ENCODE peak calls at places on chromosomes 2 and 18, in six cellular contexts. H, Q, E, Z, C and A are unnamed samples.

GRCh38 chr2:230757476-230757875 is 44.8 kb downstream of the CAB39 start:
- DNase-seq in E (peak; percentile 64), C (no peak), Z (no peak), Q (no peak), H (peak; percentile 92), A (no peak)

GRCh38 chr2:121754851-121755236 is 607 bp upstream of the TSN start:
- DNase-seq in C (no peak), Z (no peak), E (no peak), Q (no peak), H (no peak), A (no peak)

GRCh38 chr18:36296591-36297418 is 708 bp upstream of the FHOD3 start:
- DNase-seq in C (no peak), Z (peak; percentile 41), H (peak; percentile 62), E (peak; percentile 82), Q (peak; percentile 85), A (peak; percentile 88)

GRCh38 chr2:68860111-68860510 is 11.1 kb downstream of the BMP10 start:
- DNase-seq in C (no peak), Z (no peak), E (no peak), Q (no peak), H (no peak), A (peak; percentile 21)

GRCh38 chr18:2036136-2036535 is 535.2 kb downstream of the METTL4 start:
- DNase-seq in C (no peak), E (peak; percentile 19), Q (no peak), H (peak; percentile 31), Z (no peak), A (no peak)

GRCh38 chr2:149743842-149744468 is 156.4 kb upstream of the MMADHC start:
- DNase-seq in C (no peak), Q (no peak), E (peak; percentile 90), Z (peak; percentile 81), H (peak; percentile 73), A (no peak)

GRCh38 chr2:47323009-47323821 is 79.7 kb upstream of the MSH2 start:
- DNase-seq in C (peak; percentile 30), H (peak; percentile 39), Z (peak; percentile 42), Q (peak; percentile 85), E (peak; percentile 78), A (peak; percentile 83)

GRCh38 chr2:130791617-130791939 is 36.2 kb downstream of the AMER3 start:
- DNase-seq in E (no peak), Q (no peak), C (no peak), H (peak; percentile 15), Z (no peak), A (no peak)

GRCh38 chr18:75418293-75418692 is 9.2 kb downstream of the SMIM21 start:
- DNase-seq in Q (no peak), E (no peak), Z (no peak), H (peak; percentile 62), C (no peak), A (no peak)

GRCh38 chr2:152054593-152054992 is 44.3 kb downstream of the CACNB4 start:
- DNase-seq in E (peak; percentile 92), Q (no peak), H (peak; percentile 69), Z (peak; percentile 51), C (no peak), A (no peak)

GRCh38 chr2:16624419-16624745 is 41.3 kb downstream of the CYRIA start:
- DNase-seq in H (no peak), C (no peak), E (no peak), Z (no peak), Q (no peak), A (no peak)

GRCh38 chr2:98459776-98460175 is 15.1 kb downstream of the INPP4A start:
- DNase-seq in E (no peak), H (no peak), C (no peak), Z (no peak), Q (no peak), A (no peak)

GRCh38 chr2:146129231-146129630 is 1609.3 kb upstream of the ZEB2 start:
- DNase-seq in H (no peak), C (no peak), Z (no peak), E (no peak), Q (no peak), A (no peak)

GRCh38 chr2:166560022-166560421 is 66.0 kb upstream of the SCN7A start:
- DNase-seq in E (no peak), H (peak; percentile 21), Z (no peak), C (no peak), Q (no peak), A (no peak)

GRCh38 chr2:10810175-10811161 is 2.1 kb downstream of the PDIA6 start:
- DNase-seq in Q (no peak), C (no peak), H (peak; percentile 28), E (peak; percentile 24), Z (no peak), A (no peak)

GRCh38 chr2:60312618-60313017 is 240.8 kb downstream of the BCL11A start:
- DNase-seq in C (no peak), H (no peak), Z (no peak), E (no peak), Q (no peak), A (no peak)

GRCh38 chr18:44887227-44887631 is 206.5 kb downstream of the SETBP1 start:
- DNase-seq in C (peak; percentile 25), Z (no peak), Q (no peak), H (peak; percentile 88), E (peak; percentile 61), A (no peak)

GRCh38 chr18:11245889-11246288 is 96.5 kb upstream of the PIEZO2 start:
- DNase-seq in C (no peak), Z (no peak), H (no peak), Q (no peak), E (peak; percentile 10), A (no peak)

GRCh38 chr18:56559044-56559443 is 79.3 kb downstream of the TXNL1 start:
- DNase-seq in E (no peak), H (no peak), C (no peak), Z (no peak), Q (no peak), A (no peak)

GRCh38 chr2:239521518-239521815 is 120.6 kb upstream of the HDAC4 start:
- DNase-seq in Q (no peak), E (no peak), C (no peak), H (no peak), Z (no peak), A (no peak)

GRCh38 chr2:1219901-1220691 is 193.2 kb upstream of the TPO start:
- DNase-seq in Q (no peak), Z (peak; percentile 5), E (no peak), H (no peak), C (no peak), A (no peak)

GRCh38 chr18:79064228-79064627 is 5.0 kb upstream of the ATP9B start:
- DNase-seq in E (no peak), H (no peak), Z (no peak), Q (no peak), C (no peak), A (no peak)

GRCh38 chr2:167271941-167272340 is 383.7 kb downstream of the XIRP2 start:
- DNase-seq in H (peak; percentile 20), Z (no peak), E (no peak), Q (no peak), C (no peak), A (no peak)

GRCh38 chr18:36757081-36757480 is 71.7 kb downstream of the TPGS2 start:
- DNase-seq in Q (no peak), H (peak; percentile 59), C (no peak), E (peak; percentile 82), Z (peak; percentile 49), A (peak; percentile 71)

GRCh38 chr2:188937228-188938220 is 36.6 kb upstream of the COL3A1 start:
- DNase-seq in H (peak; percentile 79), E (peak; percentile 89), Z (no peak), Q (no peak), C (no peak), A (no peak)

GRCh38 chr2:129518937-129519336 is 460.5 kb upstream of the RAB6C start:
- DNase-seq in Q (no peak), E (no peak), C (no peak), Z (no peak), H (no peak), A (no peak)

GRCh38 chr18:64103979-64104378 is 44.9 kb downstream of the LINC00305 start:
- DNase-seq in Q (peak; percentile 50), E (no peak), H (no peak), C (no peak), Z (no peak), A (peak; percentile 16)

GRCh38 chr2:181627545-181627944 is 29.4 kb downstream of the CERKL start:
- DNase-seq in C (no peak), H (peak; percentile 43), Z (no peak), Q (no peak), E (no peak), A (no peak)

GRCh38 chr2:230319211-230319862 is 7.7 kb upstream of the SP140L start:
- DNase-seq in H (no peak), E (no peak), Z (no peak), Q (no peak), C (peak; percentile 28), A (no peak)

GRCh38 chr2:233165895-233166661 is 85.4 kb upstream of the ATG16L1 start:
- DNase-seq in H (peak; percentile 90), Q (no peak), E (peak; percentile 16), C (no peak), Z (no peak), A (no peak)

GRCh38 chr2:42224422-42225067 is 55.4 kb downstream of the EML4 start:
- DNase-seq in C (no peak), Q (no peak), Z (no peak), H (no peak), E (peak; percentile 9), A (no peak)

GRCh38 chr18:9094307-9095226 is 7.9 kb upstream of the NDUFV2 start:
- DNase-seq in Z (peak; percentile 59), E (peak; percentile 76), C (peak; percentile 43), H (peak; percentile 68), Q (no peak), A (no peak)

GRCh38 chr2:161990741-161991140 is 83.3 kb downstream of the DPP4 start:
- DNase-seq in Z (peak; percentile 14), C (no peak), E (peak; percentile 92), H (peak; percentile 99), Q (no peak), A (no peak)

GRCh38 chr2:160516547-160517365 is 23.1 kb upstream of the RBMS1 start:
- DNase-seq in C (no peak), Z (no peak), E (no peak), Q (no peak), H (no peak), A (no peak)

GRCh38 chr18:42758851-42759250 is 356.6 kb downstream of the RIT2 start:
- DNase-seq in C (no peak), Z (no peak), H (no peak), E (peak; percentile 1), Q (no peak), A (no peak)

GRCh38 chr2:189576361-189576760 is 4.2 kb downstream of the SLC40A1 start:
- DNase-seq in Z (no peak), E (no peak), H (peak; percentile 45), Q (no peak), C (no peak), A (no peak)